ENCODE peak calls at places on chromosomes 13 and 19, in five cellular contexts. One of them, this sample, is unnamed.

GRCh38 chr19:38809592-38810252 is 3.0 kb downstream of the LGALS4 start:
- DNase-seq in lung: no peak
- DNase-seq in left ventricle myocardium inferior: no peak
- DNase-seq in psoas muscle: no peak
- DNase-seq in transverse colon: no peak
- DNase-seq in this sample: no peak

GRCh38 chr13:80923907-80924306 is 583.0 kb upstream of the SPRY2 start:
- DNase-seq in lung: no peak
- DNase-seq in left ventricle myocardium inferior: no peak
- DNase-seq in psoas muscle: no peak
- DNase-seq in transverse colon: no peak
- DNase-seq in this sample: no peak

GRCh38 chr13:34224877-34225276 is 406.9 kb downstream of the RFC3 start:
- DNase-seq in lung: no peak
- DNase-seq in left ventricle myocardium inferior: no peak
- DNase-seq in psoas muscle: no peak
- DNase-seq in transverse colon: no peak
- DNase-seq in this sample: no peak

GRCh38 chr13:65746522-65746921 is 1483.6 kb downstream of the PCDH9 start:
- DNase-seq in lung: no peak
- DNase-seq in left ventricle myocardium inferior: no peak
- DNase-seq in psoas muscle: no peak
- DNase-seq in transverse colon: no peak
- DNase-seq in this sample: no peak

GRCh38 chr13:24032674-24033073 is 127.8 kb upstream of the SPATA13 start:
- DNase-seq in lung: peak; percentile 7
- DNase-seq in left ventricle myocardium inferior: no peak
- DNase-seq in psoas muscle: no peak
- DNase-seq in transverse colon: no peak
- DNase-seq in this sample: no peak

GRCh38 chr19:41354343-41354974 is 737 bp upstream of the TGFB1 start:
- DNase-seq in lung: no peak
- DNase-seq in left ventricle myocardium inferior: peak; percentile 28
- DNase-seq in psoas muscle: no peak
- DNase-seq in transverse colon: no peak
- DNase-seq in this sample: no peak

GRCh38 chr13:78325585-78325984 is 277.8 kb downstream of the POU4F1 start:
- DNase-seq in lung: no peak
- DNase-seq in left ventricle myocardium inferior: no peak
- DNase-seq in psoas muscle: no peak
- DNase-seq in transverse colon: no peak
- DNase-seq in this sample: no peak

GRCh38 chr13:83878691-83879410 is 3.4 kb downstream of the SLITRK1 start:
- DNase-seq in lung: no peak
- DNase-seq in left ventricle myocardium inferior: no peak
- DNase-seq in psoas muscle: no peak
- DNase-seq in transverse colon: no peak
- DNase-seq in this sample: no peak

GRCh38 chr19:39183100-39183499 is 13.7 kb upstream of the NCCRP1 start:
- DNase-seq in lung: no peak
- DNase-seq in left ventricle myocardium inferior: no peak
- DNase-seq in psoas muscle: no peak
- DNase-seq in transverse colon: no peak
- DNase-seq in this sample: no peak

GRCh38 chr13:46129124-46129523 is 24.3 kb upstream of the CPB2 start:
- DNase-seq in lung: no peak
- DNase-seq in left ventricle myocardium inferior: no peak
- DNase-seq in psoas muscle: no peak
- DNase-seq in transverse colon: no peak
- DNase-seq in this sample: no peak

GRCh38 chr13:90168953-90169352 is 1178.5 kb upstream of the MIR17HG start:
- DNase-seq in lung: no peak
- DNase-seq in left ventricle myocardium inferior: no peak
- DNase-seq in psoas muscle: no peak
- DNase-seq in transverse colon: no peak
- DNase-seq in this sample: no peak

GRCh38 chr13:107590556-107590955 is 624.8 kb downstream of the LIG4 start:
- DNase-seq in lung: no peak
- DNase-seq in left ventricle myocardium inferior: no peak
- DNase-seq in psoas muscle: no peak
- DNase-seq in transverse colon: no peak
- DNase-seq in this sample: no peak

GRCh38 chr19:12774588-12775555 is at the start of gene HOOK2:
- DNase-seq in lung: peak; percentile 96
- DNase-seq in left ventricle myocardium inferior: no peak
- DNase-seq in psoas muscle: no peak
- DNase-seq in transverse colon: peak; percentile 97
- DNase-seq in this sample: no peak

GRCh38 chr19:11482384-11483050 is 1.7 kb upstream of the ELAVL3 start:
- DNase-seq in lung: peak; percentile 78
- DNase-seq in left ventricle myocardium inferior: peak; percentile 84
- DNase-seq in psoas muscle: peak; percentile 84
- DNase-seq in transverse colon: peak; percentile 87
- DNase-seq in this sample: peak; percentile 84

GRCh38 chr13:109836629-109837607 is 50.5 kb upstream of the IRS2 start:
- DNase-seq in lung: no peak
- DNase-seq in left ventricle myocardium inferior: no peak
- DNase-seq in psoas muscle: no peak
- DNase-seq in transverse colon: peak; percentile 66
- DNase-seq in this sample: no peak

GRCh38 chr13:112057736-112058518 is 9.0 kb upstream of the SOX1 start:
- DNase-seq in lung: no peak
- DNase-seq in left ventricle myocardium inferior: no peak
- DNase-seq in psoas muscle: no peak
- DNase-seq in transverse colon: no peak
- DNase-seq in this sample: no peak

GRCh38 chr13:98798849-98799645 is 46.6 kb upstream of the SLC15A1 start:
- DNase-seq in lung: no peak
- DNase-seq in left ventricle myocardium inferior: no peak
- DNase-seq in psoas muscle: no peak
- DNase-seq in transverse colon: no peak
- DNase-seq in this sample: no peak

GRCh38 chr13:72208112-72208645 is 341.2 kb upstream of the DACH1 start:
- DNase-seq in lung: no peak
- DNase-seq in left ventricle myocardium inferior: no peak
- DNase-seq in psoas muscle: no peak
- DNase-seq in transverse colon: no peak
- DNase-seq in this sample: no peak

GRCh38 chr19:38683393-38684077 is 36.1 kb downstream of the ACTN4 start:
- DNase-seq in lung: peak; percentile 91
- DNase-seq in left ventricle myocardium inferior: no peak
- DNase-seq in psoas muscle: peak; percentile 77
- DNase-seq in transverse colon: peak; percentile 89
- DNase-seq in this sample: peak; percentile 42

GRCh38 chr19:57280913-57281425 is 684 bp downstream of the ZNF460 start:
- DNase-seq in lung: no peak
- DNase-seq in left ventricle myocardium inferior: no peak
- DNase-seq in psoas muscle: no peak
- DNase-seq in transverse colon: no peak
- DNase-seq in this sample: peak; percentile 2

GRCh38 chr19:31110331-31110730 is 238.9 kb downstream of the TSHZ3 start:
- DNase-seq in lung: no peak
- DNase-seq in left ventricle myocardium inferior: no peak
- DNase-seq in psoas muscle: no peak
- DNase-seq in transverse colon: no peak
- DNase-seq in this sample: no peak

GRCh38 chr19:51158474-51159129 is 16.5 kb downstream of the SIGLEC7 start:
- DNase-seq in lung: peak; percentile 59
- DNase-seq in left ventricle myocardium inferior: peak; percentile 52
- DNase-seq in psoas muscle: peak; percentile 41
- DNase-seq in transverse colon: peak; percentile 56
- DNase-seq in this sample: peak; percentile 84

GRCh38 chr19:2021453-2022140 is 6.1 kb upstream of the BTBD2 start:
- DNase-seq in lung: no peak
- DNase-seq in left ventricle myocardium inferior: no peak
- DNase-seq in psoas muscle: no peak
- DNase-seq in transverse colon: no peak
- DNase-seq in this sample: no peak

GRCh38 chr19:35860818-35861639 is 4.3 kb downstream of the KIRREL2 start:
- DNase-seq in lung: no peak
- DNase-seq in left ventricle myocardium inferior: no peak
- DNase-seq in psoas muscle: no peak
- DNase-seq in transverse colon: no peak
- DNase-seq in this sample: no peak

GRCh38 chr19:55165952-55166529 is 372 bp downstream of the DNAAF3 start:
- DNase-seq in lung: peak; percentile 72
- DNase-seq in left ventricle myocardium inferior: peak; percentile 47
- DNase-seq in psoas muscle: peak; percentile 64
- DNase-seq in transverse colon: peak; percentile 68
- DNase-seq in this sample: peak; percentile 21

GRCh38 chr13:75402787-75403186 is 79.2 kb downstream of the TBC1D4 start:
- DNase-seq in lung: no peak
- DNase-seq in left ventricle myocardium inferior: peak; percentile 68
- DNase-seq in psoas muscle: no peak
- DNase-seq in transverse colon: no peak
- DNase-seq in this sample: no peak

GRCh38 chr19:49442793-49443365 is 1.6 kb upstream of the SLC17A7 start:
- DNase-seq in lung: peak; percentile 95
- DNase-seq in left ventricle myocardium inferior: peak; percentile 96
- DNase-seq in psoas muscle: peak; percentile 96
- DNase-seq in transverse colon: peak; percentile 96
- DNase-seq in this sample: no peak

GRCh38 chr13:51619614-51620013 is 35.4 kb downstream of the WDFY2 start:
- DNase-seq in lung: no peak
- DNase-seq in left ventricle myocardium inferior: no peak
- DNase-seq in psoas muscle: no peak
- DNase-seq in transverse colon: no peak
- DNase-seq in this sample: no peak

GRCh38 chr13:101211261-101211660 is 205.0 kb downstream of the NALCN start:
- DNase-seq in lung: no peak
- DNase-seq in left ventricle myocardium inferior: no peak
- DNase-seq in psoas muscle: no peak
- DNase-seq in transverse colon: no peak
- DNase-seq in this sample: no peak
- H3K4me1 ChIP-seq in lung: no peaks in the 10 kb centered on the region
- H3K4me1 ChIP-seq in left ventricle myocardium inferior: no peaks in the 10 kb centered on the region
- H3K4me1 ChIP-seq in psoas muscle: no peaks in the 10 kb centered on the region
- H3K4me1 ChIP-seq in transverse colon: no peaks in the 10 kb centered on the region
- H3K4me1 ChIP-seq in this sample: no peaks in the 10 kb centered on the region

GRCh38 chr19:42693760-42694350 is 46.4 kb downstream of the PSG3 start:
- DNase-seq in lung: no peak
- DNase-seq in left ventricle myocardium inferior: no peak
- DNase-seq in psoas muscle: no peak
- DNase-seq in transverse colon: no peak
- DNase-seq in this sample: no peak
- TF ChIP-seq CTCF in lung: no peak
- TF ChIP-seq CTCF in left ventricle myocardium inferior: peak; percentile 38
- TF ChIP-seq CTCF in psoas muscle: no peak
- TF ChIP-seq CTCF in transverse colon: no peak
- TF ChIP-seq CTCF in this sample: no peak

GRCh38 chr13:29865934-29866333 is 15.5 kb upstream of the UBL3 start:
- DNase-seq in lung: no peak
- DNase-seq in left ventricle myocardium inferior: no peak
- DNase-seq in psoas muscle: no peak
- DNase-seq in transverse colon: peak; percentile 37
- DNase-seq in this sample: no peak

DNA sequence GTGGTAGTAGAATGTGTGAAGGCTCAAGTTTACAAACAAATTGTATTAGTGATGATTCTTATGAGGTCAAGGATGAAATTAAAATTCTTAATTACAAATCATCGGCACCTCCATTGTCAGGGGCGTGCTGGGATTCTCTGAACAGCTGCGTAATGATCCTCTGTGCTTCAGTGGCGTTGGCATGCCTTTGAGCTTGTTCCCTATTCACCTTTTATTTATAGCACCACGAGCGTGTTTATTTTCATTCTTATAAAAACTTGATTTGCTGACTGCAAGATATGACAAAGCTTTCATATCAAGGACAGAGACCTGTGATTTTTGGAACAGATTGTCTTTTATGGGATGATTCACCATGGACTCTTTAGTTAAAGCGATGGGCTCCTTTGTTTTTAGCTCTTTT is 18.2 kb upstream of the UBL3 start:
- DNase-seq in lung: no peak
- DNase-seq in left ventricle myocardium inferior: no peak
- DNase-seq in psoas muscle: no peak
- DNase-seq in transverse colon: no peak
- DNase-seq in this sample: no peak
- H3K27me3 ChIP-seq in lung: no peaks in the 10 kb centered on the region
- H3K27me3 ChIP-seq in left ventricle myocardium inferior: no peaks in the 10 kb centered on the region
- H3K27me3 ChIP-seq in psoas muscle: no peaks in the 10 kb centered on the region
- H3K27me3 ChIP-seq in transverse colon: no peaks in the 10 kb centered on the region
- H3K27me3 ChIP-seq in this sample: no peaks in the 10 kb centered on the region

DNA sequence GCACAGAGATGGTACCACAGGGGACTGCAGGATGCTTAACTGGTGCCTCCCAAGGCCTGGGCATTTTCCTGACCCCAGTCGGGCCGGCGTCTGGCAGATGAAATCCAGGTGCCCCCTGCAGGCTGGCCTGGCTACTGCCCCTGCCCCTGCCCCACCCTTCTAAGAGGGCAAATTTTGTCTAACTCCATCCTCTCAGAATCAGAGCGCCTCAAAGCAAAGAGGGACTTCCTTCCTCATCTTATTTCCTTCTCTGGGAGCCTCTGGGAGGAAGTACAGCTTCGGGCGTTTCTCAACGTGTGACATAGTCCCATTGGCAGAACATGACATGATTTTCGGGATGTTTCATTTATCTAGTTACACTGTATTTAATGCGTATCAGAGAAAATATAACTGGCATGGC is 2.7 kb downstream of the PRKACA start:
- DNase-seq in lung: peak; percentile 54
- DNase-seq in left ventricle myocardium inferior: peak; percentile 67
- DNase-seq in psoas muscle: peak; percentile 71
- DNase-seq in transverse colon: peak; percentile 71
- DNase-seq in this sample: peak; percentile 48
- H3K4me1 ChIP-seq in lung: peaks cover 36% of the 10 kb centered on the region
- H3K4me1 ChIP-seq in left ventricle myocardium inferior: peaks cover 92% of the 10 kb centered on the region
- H3K4me1 ChIP-seq in psoas muscle: peaks cover 64% of the 10 kb centered on the region
- H3K4me1 ChIP-seq in transverse colon: peaks cover 28% of the 10 kb centered on the region
- H3K4me1 ChIP-seq in this sample: peaks cover 48% of the 10 kb centered on the region